ENCODE peak calls at places on chromosome 22, in nine cellular contexts. One of them, this sample, is unnamed.

GRCh38 chr22:40819741-40820140 is 595 bp upstream of the SLC25A17 start:
- DNase-seq in tibial artery: no peak
- DNase-seq in mesendoderm: no peak
- DNase-seq in NT2/D1: no peak
- DNase-seq in IMR-90: peak; percentile 42
- DNase-seq in cardiac muscle cell: peak; percentile 42
- DNase-seq in CD8-positive, alpha-beta T cell: no peak
- DNase-seq in left ventricle myocardium inferior: no peak
- DNase-seq in psoas muscle: no peak
- DNase-seq in this sample: no peak

GRCh38 chr22:49446145-49446758 is 381.4 kb downstream of the BRD1 start:
- DNase-seq in tibial artery: peak; percentile 0
- DNase-seq in mesendoderm: no peak
- DNase-seq in NT2/D1: no peak
- DNase-seq in IMR-90: no peak
- DNase-seq in cardiac muscle cell: no peak
- DNase-seq in CD8-positive, alpha-beta T cell: no peak
- DNase-seq in left ventricle myocardium inferior: no peak
- DNase-seq in psoas muscle: no peak
- DNase-seq in this sample: no peak

GRCh38 chr22:19291218-19291579 is 320 bp downstream of the CLTCL1 start:
- DNase-seq in tibial artery: peak; percentile 27
- DNase-seq in mesendoderm: peak; percentile 33
- DNase-seq in NT2/D1: no peak
- DNase-seq in IMR-90: no peak
- DNase-seq in cardiac muscle cell: peak; percentile 20
- DNase-seq in CD8-positive, alpha-beta T cell: no peak
- DNase-seq in left ventricle myocardium inferior: peak; percentile 47
- DNase-seq in psoas muscle: peak; percentile 48
- DNase-seq in this sample: no peak

GRCh38 chr22:41197046-41197807 is 7.9 kb upstream of the L3MBTL2 start:
- DNase-seq in tibial artery: peak; percentile 71
- DNase-seq in mesendoderm: peak; percentile 80
- DNase-seq in NT2/D1: no peak
- DNase-seq in IMR-90: peak; percentile 35
- DNase-seq in cardiac muscle cell: peak; percentile 54
- DNase-seq in CD8-positive, alpha-beta T cell: peak; percentile 74
- DNase-seq in left ventricle myocardium inferior: peak; percentile 87
- DNase-seq in psoas muscle: peak; percentile 86
- DNase-seq in this sample: peak; percentile 84

GRCh38 chr22:34414467-34415440 is 494.5 kb upstream of the LARGE1 start:
- DNase-seq in tibial artery: no peak
- DNase-seq in mesendoderm: peak; percentile 98
- DNase-seq in NT2/D1: peak; percentile 86
- DNase-seq in IMR-90: no peak
- DNase-seq in cardiac muscle cell: peak; percentile 1
- DNase-seq in CD8-positive, alpha-beta T cell: no peak
- DNase-seq in left ventricle myocardium inferior: no peak
- DNase-seq in psoas muscle: no peak
- DNase-seq in this sample: peak; percentile 30

GRCh38 chr22:44391026-44391425 is 78.3 kb upstream of the SHISAL1 start:
- DNase-seq in tibial artery: no peak
- DNase-seq in mesendoderm: no peak
- DNase-seq in NT2/D1: no peak
- DNase-seq in IMR-90: no peak
- DNase-seq in cardiac muscle cell: no peak
- DNase-seq in CD8-positive, alpha-beta T cell: no peak
- DNase-seq in left ventricle myocardium inferior: no peak
- DNase-seq in psoas muscle: peak; percentile 3
- DNase-seq in this sample: no peak

GRCh38 chr22:43109921-43110443 is 568 bp upstream of the BIK start:
- DNase-seq in tibial artery: no peak
- DNase-seq in mesendoderm: no peak
- DNase-seq in NT2/D1: no peak
- DNase-seq in IMR-90: no peak
- DNase-seq in cardiac muscle cell: no peak
- DNase-seq in CD8-positive, alpha-beta T cell: no peak
- DNase-seq in left ventricle myocardium inferior: no peak
- DNase-seq in psoas muscle: no peak
- DNase-seq in this sample: no peak

GRCh38 chr22:45014658-45015057 is 4.9 kb upstream of the PHF21B start:
- DNase-seq in tibial artery: no peak
- DNase-seq in mesendoderm: peak; percentile 80
- DNase-seq in NT2/D1: no peak
- DNase-seq in IMR-90: no peak
- DNase-seq in cardiac muscle cell: no peak
- DNase-seq in CD8-positive, alpha-beta T cell: no peak
- DNase-seq in left ventricle myocardium inferior: no peak
- DNase-seq in psoas muscle: no peak
- DNase-seq in this sample: no peak

GRCh38 chr22:48578138-48579034 is 1249.3 kb downstream of the BRD1 start:
- DNase-seq in tibial artery: no peak
- DNase-seq in mesendoderm: no peak
- DNase-seq in NT2/D1: no peak
- DNase-seq in IMR-90: no peak
- DNase-seq in cardiac muscle cell: no peak
- DNase-seq in CD8-positive, alpha-beta T cell: no peak
- DNase-seq in left ventricle myocardium inferior: no peak
- DNase-seq in psoas muscle: no peak
- DNase-seq in this sample: no peak

GRCh38 chr22:48980918-48981317 is 846.8 kb downstream of the BRD1 start:
- DNase-seq in tibial artery: no peak
- DNase-seq in mesendoderm: no peak
- DNase-seq in NT2/D1: no peak
- DNase-seq in IMR-90: no peak
- DNase-seq in cardiac muscle cell: no peak
- DNase-seq in CD8-positive, alpha-beta T cell: no peak
- DNase-seq in left ventricle myocardium inferior: no peak
- DNase-seq in psoas muscle: no peak
- DNase-seq in this sample: no peak

GRCh38 chr22:31441652-31442051 is 42.2 kb downstream of the DRG1 start:
- DNase-seq in tibial artery: no peak
- DNase-seq in mesendoderm: no peak
- DNase-seq in NT2/D1: no peak
- DNase-seq in IMR-90: no peak
- DNase-seq in cardiac muscle cell: no peak
- DNase-seq in CD8-positive, alpha-beta T cell: no peak
- DNase-seq in left ventricle myocardium inferior: no peak
- DNase-seq in psoas muscle: no peak
- DNase-seq in this sample: no peak
- H3K36me3 ChIP-seq in tibial artery: peaks cover 79% of the 10 kb centered on the region
- H3K36me3 ChIP-seq in mesendoderm: peaks cover 15% of the 10 kb centered on the region
- H3K36me3 ChIP-seq in NT2/D1: peaks cover 87% of the 10 kb centered on the region
- H3K36me3 ChIP-seq in IMR-90: peaks cover 59% of the 10 kb centered on the region
- H3K36me3 ChIP-seq in cardiac muscle cell: peaks cover 66% of the 10 kb centered on the region
- H3K36me3 ChIP-seq in CD8-positive, alpha-beta T cell: peaks cover 75% of the 10 kb centered on the region
- H3K36me3 ChIP-seq in left ventricle myocardium inferior: peaks cover 91% of the 10 kb centered on the region
- H3K36me3 ChIP-seq in psoas muscle: peaks cover 15% of the 10 kb centered on the region
- H3K36me3 ChIP-seq in this sample: peaks cover 58% of the 10 kb centered on the region

DNA sequence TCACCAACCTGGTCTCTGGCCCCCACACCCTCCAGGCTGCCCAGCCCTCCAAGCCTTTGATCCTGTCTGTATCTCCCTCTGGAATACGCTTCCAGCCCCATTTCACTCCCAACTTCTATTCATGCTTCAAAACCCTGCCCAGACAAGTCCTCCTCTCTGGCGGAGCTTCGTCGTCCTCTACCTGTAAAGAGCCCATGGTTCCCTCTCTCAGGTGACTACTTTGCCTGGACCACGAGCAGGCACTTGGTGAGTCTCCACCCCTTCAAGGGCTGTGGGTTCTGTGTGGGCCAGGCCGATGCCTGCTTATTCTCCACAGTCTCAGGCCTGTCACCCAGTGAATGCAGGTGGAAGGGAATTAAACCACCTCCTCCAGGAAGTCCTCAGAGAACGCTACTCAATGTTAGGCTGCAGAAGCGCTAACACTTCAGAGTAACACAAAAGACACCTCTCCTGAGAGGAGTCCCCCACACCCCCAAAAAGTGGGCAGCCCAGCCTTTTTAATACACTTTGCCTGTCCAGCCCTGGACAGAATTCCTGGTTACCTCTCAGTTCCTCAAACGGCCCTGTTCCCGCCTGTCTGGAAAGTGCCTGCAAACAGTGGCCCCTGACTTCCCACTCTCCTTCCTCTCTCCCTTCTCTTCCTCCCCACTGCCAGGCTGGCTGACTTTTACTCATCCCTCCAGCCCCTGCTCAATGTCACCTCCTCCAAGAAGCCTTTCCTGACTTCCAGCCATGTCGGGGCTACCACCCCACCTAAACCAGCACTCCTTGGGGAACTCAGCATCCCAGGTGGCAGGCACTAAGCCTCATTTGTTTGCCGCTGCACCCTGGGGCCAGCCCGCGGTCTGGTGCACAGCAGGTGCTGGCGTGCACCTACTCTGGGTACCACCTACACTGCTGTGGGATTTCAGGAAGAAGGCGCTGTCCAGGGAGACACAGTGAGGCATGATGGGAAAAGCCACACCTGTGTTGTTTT is 9.0 kb downstream of the RAC2 start:
- DNase-seq in tibial artery: no peak
- DNase-seq in mesendoderm: no peak
- DNase-seq in NT2/D1: no peak
- DNase-seq in IMR-90: no peak
- DNase-seq in cardiac muscle cell: no peak
- DNase-seq in CD8-positive, alpha-beta T cell: no peak
- DNase-seq in left ventricle myocardium inferior: no peak
- DNase-seq in psoas muscle: no peak
- DNase-seq in this sample: no peak
- H3K4me1 ChIP-seq in tibial artery: no peaks in the 10 kb centered on the region
- H3K4me1 ChIP-seq in mesendoderm: peaks cover 2% of the 10 kb centered on the region
- H3K4me1 ChIP-seq in NT2/D1: peaks cover 4% of the 10 kb centered on the region
- H3K4me1 ChIP-seq in IMR-90: peaks cover 4% of the 10 kb centered on the region
- H3K4me1 ChIP-seq in cardiac muscle cell: no peaks in the 10 kb centered on the region
- H3K4me1 ChIP-seq in CD8-positive, alpha-beta T cell: peaks cover 99% of the 10 kb centered on the region
- H3K4me1 ChIP-seq in left ventricle myocardium inferior: no peaks in the 10 kb centered on the region
- H3K4me1 ChIP-seq in psoas muscle: no peaks in the 10 kb centered on the region
- H3K4me1 ChIP-seq in this sample: peaks cover 2% of the 10 kb centered on the region

GRCh38 chr22:29517215-29517908 is 36.2 kb downstream of the THOC5 start:
- DNase-seq in tibial artery: no peak
- DNase-seq in mesendoderm: no peak
- DNase-seq in NT2/D1: no peak
- DNase-seq in IMR-90: no peak
- DNase-seq in cardiac muscle cell: no peak
- DNase-seq in CD8-positive, alpha-beta T cell: no peak
- DNase-seq in left ventricle myocardium inferior: peak; percentile 26
- DNase-seq in psoas muscle: no peak
- DNase-seq in this sample: no peak
- H3K36me3 ChIP-seq in tibial artery: peaks cover 87% of the 10 kb centered on the region
- H3K36me3 ChIP-seq in mesendoderm: peaks cover 24% of the 10 kb centered on the region
- H3K36me3 ChIP-seq in NT2/D1: peaks cover 74% of the 10 kb centered on the region
- H3K36me3 ChIP-seq in IMR-90: peaks cover 60% of the 10 kb centered on the region
- H3K36me3 ChIP-seq in cardiac muscle cell: peaks cover 56% of the 10 kb centered on the region
- H3K36me3 ChIP-seq in CD8-positive, alpha-beta T cell: peaks cover 55% of the 10 kb centered on the region
- H3K36me3 ChIP-seq in left ventricle myocardium inferior: peaks cover 88% of the 10 kb centered on the region
- H3K36me3 ChIP-seq in psoas muscle: no peaks in the 10 kb centered on the region
- H3K36me3 ChIP-seq in this sample: peaks cover 59% of the 10 kb centered on the region

GRCh38 chr22:23827351-23827995 is 11.3 kb downstream of the DERL3 start:
- DNase-seq in tibial artery: no peak
- DNase-seq in mesendoderm: peak; percentile 43
- DNase-seq in NT2/D1: no peak
- DNase-seq in IMR-90: no peak
- DNase-seq in cardiac muscle cell: no peak
- DNase-seq in CD8-positive, alpha-beta T cell: no peak
- DNase-seq in left ventricle myocardium inferior: no peak
- DNase-seq in psoas muscle: no peak
- DNase-seq in this sample: no peak
- H3K4me1 ChIP-seq in tibial artery: peaks cover 5% of the 10 kb centered on the region
- H3K4me1 ChIP-seq in mesendoderm: no peaks in the 10 kb centered on the region
- H3K4me1 ChIP-seq in NT2/D1: peaks cover 7% of the 10 kb centered on the region
- H3K4me1 ChIP-seq in IMR-90: peaks cover 12% of the 10 kb centered on the region
- H3K4me1 ChIP-seq in cardiac muscle cell: peaks cover 29% of the 10 kb centered on the region
- H3K4me1 ChIP-seq in CD8-positive, alpha-beta T cell: no peaks in the 10 kb centered on the region
- H3K4me1 ChIP-seq in left ventricle myocardium inferior: peaks cover 100% of the 10 kb centered on the region
- H3K4me1 ChIP-seq in psoas muscle: peaks cover 28% of the 10 kb centered on the region
- H3K4me1 ChIP-seq in this sample: peaks cover 6% of the 10 kb centered on the region

GRCh38 chr22:27197618-27198017 is 540.2 kb downstream of the MIAT start:
- DNase-seq in tibial artery: no peak
- DNase-seq in mesendoderm: peak; percentile 53
- DNase-seq in NT2/D1: no peak
- DNase-seq in IMR-90: no peak
- DNase-seq in cardiac muscle cell: no peak
- DNase-seq in CD8-positive, alpha-beta T cell: no peak
- DNase-seq in left ventricle myocardium inferior: no peak
- DNase-seq in psoas muscle: no peak
- DNase-seq in this sample: no peak
- H3K36me3 ChIP-seq in tibial artery: no peaks in the 10 kb centered on the region
- H3K36me3 ChIP-seq in mesendoderm: no peaks in the 10 kb centered on the region
- H3K36me3 ChIP-seq in NT2/D1: no peaks in the 10 kb centered on the region
- H3K36me3 ChIP-seq in IMR-90: no peaks in the 10 kb centered on the region
- H3K36me3 ChIP-seq in cardiac muscle cell: no peaks in the 10 kb centered on the region
- H3K36me3 ChIP-seq in CD8-positive, alpha-beta T cell: no peaks in the 10 kb centered on the region
- H3K36me3 ChIP-seq in left ventricle myocardium inferior: no peaks in the 10 kb centered on the region
- H3K36me3 ChIP-seq in psoas muscle: no peaks in the 10 kb centered on the region
- H3K36me3 ChIP-seq in this sample: no peaks in the 10 kb centered on the region

This sample was measured in lung.